ENCODE peak calls at places on chromosome 1, in six cellular contexts. One of them, this sample, is unnamed.

GRCh38 chr1:1788646-1789431 is 10.6 kb upstream of the NADK start:
- DNase-seq in WTC11: peak
- DNase-seq in GM12878: no peak
- DNase-seq in H1: no peak
- DNase-seq in K562: peak
- DNase-seq in HepG2: peak
- DNase-seq in this sample: peak

GRCh38 chr1:47338249-47339077 is 4.9 kb downstream of the CMPK1 start:
- DNase-seq in WTC11: no peak
- DNase-seq in K562: no peak
- DNase-seq in HepG2: no peak
- DNase-seq in GM12878: no peak
- DNase-seq in H1: no peak
- DNase-seq in this sample: no peak

GRCh38 chr1:229271448-229272120 is 673 bp downstream of the RAB4A start:
- DNase-seq in HepG2: peak
- DNase-seq in WTC11: no peak
- DNase-seq in K562: no peak
- DNase-seq in GM12878: no peak
- DNase-seq in H1: no peak
- DNase-seq in this sample: peak

GRCh38 chr1:214224605-214225354 is 56.2 kb upstream of the SMYD2 start:
- DNase-seq in H1: peak
- DNase-seq in GM12878: no peak
- DNase-seq in K562: no peak
- DNase-seq in HepG2: no peak
- DNase-seq in WTC11: no peak
- DNase-seq in this sample: peak

GRCh38 chr1:7590426-7590790 is 180.7 kb upstream of the VAMP3 start:
- DNase-seq in HepG2: no peak
- DNase-seq in K562: no peak
- DNase-seq in H1: no peak
- DNase-seq in GM12878: no peak
- DNase-seq in WTC11: no peak
- DNase-seq in this sample: no peak

GRCh38 chr1:247576514-247576913 is 11.6 kb upstream of the OR2G2 start:
- DNase-seq in GM12878: no peak
- DNase-seq in K562: no peak
- DNase-seq in HepG2: peak
- DNase-seq in H1: no peak
- DNase-seq in WTC11: no peak
- DNase-seq in this sample: peak

GRCh38 chr1:167476061-167476460 is 42.3 kb downstream of the CD247 start:
- DNase-seq in GM12878: no peak
- DNase-seq in K562: no peak
- DNase-seq in WTC11: no peak
- DNase-seq in H1: no peak
- DNase-seq in HepG2: no peak
- DNase-seq in this sample: no peak

GRCh38 chr1:155938220-155938627 is 3.2 kb upstream of the RXFP4 start:
- DNase-seq in K562: peak
- DNase-seq in HepG2: peak
- DNase-seq in GM12878: peak
- DNase-seq in WTC11: no peak
- DNase-seq in H1: no peak
- DNase-seq in this sample: peak

GRCh38 chr1:230517786-230518185 is 91.7 kb upstream of the PGBD5 start:
- DNase-seq in K562: no peak
- DNase-seq in H1: no peak
- DNase-seq in HepG2: no peak
- DNase-seq in GM12878: no peak
- DNase-seq in WTC11: peak
- DNase-seq in this sample: peak

GRCh38 chr1:152398812-152399698 is 15.0 kb downstream of the CRNN start:
- DNase-seq in HepG2: peak
- DNase-seq in H1: no peak
- DNase-seq in K562: no peak
- DNase-seq in GM12878: no peak
- DNase-seq in WTC11: no peak
- DNase-seq in this sample: peak

GRCh38 chr1:234941711-234942320 is 186.8 kb downstream of the TOMM20 start:
- DNase-seq in H1: no peak
- DNase-seq in GM12878: no peak
- DNase-seq in WTC11: no peak
- DNase-seq in HepG2: no peak
- DNase-seq in K562: no peak
- DNase-seq in this sample: no peak

GRCh38 chr1:229888157-229888556 is 178.9 kb upstream of the GALNT2 start:
- DNase-seq in H1: no peak
- DNase-seq in K562: no peak
- DNase-seq in HepG2: no peak
- DNase-seq in GM12878: no peak
- DNase-seq in WTC11: no peak
- DNase-seq in this sample: no peak

GRCh38 chr1:19220991-19221390 is 10.9 kb upstream of the UBR4 start:
- DNase-seq in WTC11: no peak
- DNase-seq in K562: no peak
- DNase-seq in H1: no peak
- DNase-seq in GM12878: no peak
- DNase-seq in HepG2: no peak
- DNase-seq in this sample: no peak

GRCh38 chr1:153773004-153773921 is 1.9 kb upstream of the SLC27A3 start:
- DNase-seq in GM12878: no peak
- DNase-seq in K562: no peak
- DNase-seq in H1: no peak
- DNase-seq in WTC11: no peak
- DNase-seq in HepG2: no peak
- DNase-seq in this sample: no peak

GRCh38 chr1:161941726-161942125 is 81.9 kb downstream of the OLFML2B start:
- DNase-seq in WTC11: no peak
- DNase-seq in GM12878: no peak
- DNase-seq in H1: no peak
- DNase-seq in K562: no peak
- DNase-seq in HepG2: no peak
- DNase-seq in this sample: no peak

GRCh38 chr1:223221686-223222085 is 78.6 kb upstream of the TLR5 start:
- DNase-seq in H1: no peak
- DNase-seq in HepG2: no peak
- DNase-seq in WTC11: no peak
- DNase-seq in GM12878: no peak
- DNase-seq in K562: no peak
- DNase-seq in this sample: no peak

GRCh38 chr1:100627018-100627716 is 89.2 kb downstream of the GPR88 start:
- DNase-seq in WTC11: no peak
- DNase-seq in HepG2: no peak
- DNase-seq in H1: no peak
- DNase-seq in GM12878: no peak
- DNase-seq in K562: no peak
- DNase-seq in this sample: no peak

GRCh38 chr1:39684313-39684664 is 6.9 kb downstream of the HPCAL4 start:
- DNase-seq in H1: no peak
- DNase-seq in HepG2: no peak
- DNase-seq in K562: no peak
- DNase-seq in GM12878: no peak
- DNase-seq in WTC11: no peak
- DNase-seq in this sample: no peak

GRCh38 chr1:7539772-7540175 is 231.3 kb upstream of the VAMP3 start:
- DNase-seq in K562: peak
- DNase-seq in WTC11: peak
- DNase-seq in HepG2: no peak
- DNase-seq in H1: peak
- DNase-seq in GM12878: no peak
- DNase-seq in this sample: peak

GRCh38 chr1:207804746-207805468 is 53.1 kb downstream of the CD46 start:
- DNase-seq in GM12878: no peak
- DNase-seq in HepG2: no peak
- DNase-seq in WTC11: no peak
- DNase-seq in K562: no peak
- DNase-seq in H1: no peak
- DNase-seq in this sample: no peak

GRCh38 chr1:96580920-96581319 is 140.7 kb upstream of the PTBP2 start:
- DNase-seq in HepG2: no peak
- DNase-seq in H1: peak
- DNase-seq in WTC11: peak
- DNase-seq in GM12878: no peak
- DNase-seq in K562: no peak
- DNase-seq in this sample: peak

GRCh38 chr1:26387447-26387846 is 14.9 kb upstream of the ZNF683 start:
- DNase-seq in WTC11: no peak
- DNase-seq in HepG2: peak
- DNase-seq in K562: peak
- DNase-seq in GM12878: no peak
- DNase-seq in H1: no peak
- DNase-seq in this sample: no peak

GRCh38 chr1:92901699-92902405 is 59.4 kb downstream of the DIPK1A start:
- DNase-seq in HepG2: no peak
- DNase-seq in H1: no peak
- DNase-seq in WTC11: no peak
- DNase-seq in K562: no peak
- DNase-seq in GM12878: no peak
- DNase-seq in this sample: no peak

GRCh38 chr1:159861218-159861617 is 1.2 kb downstream of the VSIG8 start:
- DNase-seq in GM12878: no peak
- DNase-seq in HepG2: no peak
- DNase-seq in WTC11: no peak
- DNase-seq in H1: no peak
- DNase-seq in K562: no peak
- DNase-seq in this sample: no peak

GRCh38 chr1:115492880-115493279 is 148.9 kb upstream of the VANGL1 start:
- DNase-seq in H1: no peak
- DNase-seq in HepG2: no peak
- DNase-seq in WTC11: no peak
- DNase-seq in K562: no peak
- DNase-seq in GM12878: no peak
- DNase-seq in this sample: no peak

GRCh38 chr1:53276902-53277281 is 38.6 kb upstream of the MAGOH start:
- DNase-seq in GM12878: no peak
- DNase-seq in H1: no peak
- DNase-seq in HepG2: no peak
- DNase-seq in WTC11: no peak
- DNase-seq in K562: no peak
- DNase-seq in this sample: no peak

GRCh38 chr1:53279556-53280160 is 41.3 kb upstream of the MAGOH start:
- DNase-seq in HepG2: no peak
- DNase-seq in K562: no peak
- DNase-seq in WTC11: no peak
- DNase-seq in H1: no peak
- DNase-seq in GM12878: no peak
- DNase-seq in this sample: no peak

GRCh38 chr1:53277326-53277725 is 39.0 kb upstream of the MAGOH start:
- DNase-seq in H1: no peak
- DNase-seq in WTC11: no peak
- DNase-seq in K562: no peak
- DNase-seq in HepG2: no peak
- DNase-seq in GM12878: no peak
- DNase-seq in this sample: no peak

GRCh38 chr1:53276153-53276901 is 38.0 kb upstream of the MAGOH start:
- DNase-seq in K562: no peak
- DNase-seq in WTC11: no peak
- DNase-seq in H1: no peak
- DNase-seq in HepG2: no peak
- DNase-seq in GM12878: no peak
- DNase-seq in this sample: no peak

DNA sequence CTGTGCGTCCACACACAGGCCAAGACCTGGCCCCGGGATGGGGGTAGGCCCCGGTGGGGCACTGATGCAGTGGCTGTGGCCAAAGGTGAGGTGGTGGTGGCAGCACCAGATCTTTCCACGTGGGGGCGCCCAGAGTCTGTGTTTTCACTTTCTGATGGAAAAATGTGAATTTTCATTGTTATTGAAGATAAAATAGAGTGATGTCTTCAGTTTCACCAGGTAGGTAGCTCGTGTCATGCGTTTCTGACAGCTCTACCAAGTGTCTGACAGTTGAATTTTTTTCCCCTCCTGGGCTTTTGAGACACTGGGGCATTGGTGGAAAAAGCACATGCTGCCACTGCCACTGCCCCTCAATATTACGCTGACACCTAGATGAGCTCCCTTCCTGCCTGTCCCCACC is 40.0 kb upstream of the MAGOH start:
- DNase-seq in H1: no peak
- DNase-seq in GM12878: no peak
- DNase-seq in K562: peak
- DNase-seq in HepG2: peak
- DNase-seq in WTC11: peak
- DNase-seq in this sample: peak
- TF ChIP-seq CREB1 in H1: no peak
- TF ChIP-seq CREB1 in GM12878: no peak
- TF ChIP-seq CREB1 in K562: no peak
- TF ChIP-seq CREB1 in HepG2: no peak
- TF ChIP-seq CREB1 in WTC11: no peak
- TF ChIP-seq CREB1 in this sample: no peak

GRCh38 chr1:205122489-205122882 is 708 bp upstream of the RBBP5 start:
- DNase-seq in H1: no peak
- DNase-seq in HepG2: no peak
- DNase-seq in K562: no peak
- DNase-seq in WTC11: no peak
- DNase-seq in GM12878: no peak
- DNase-seq in this sample: no peak
- TF ChIP-seq CTCF in H1: no peak
- TF ChIP-seq CTCF in HepG2: no peak
- TF ChIP-seq CTCF in K562: no peak
- TF ChIP-seq CTCF in WTC11: no peak
- TF ChIP-seq CTCF in GM12878: no peak
- TF ChIP-seq CTCF in this sample: no peak

GRCh38 chr1:157472959-157473358 is 79.4 kb downstream of the FCRL5 start:
- DNase-seq in K562: no peak
- DNase-seq in GM12878: no peak
- DNase-seq in WTC11: no peak
- DNase-seq in H1: no peak
- DNase-seq in HepG2: no peak
- DNase-seq in this sample: no peak
- TF ChIP-seq CREB1 in K562: no peak
- TF ChIP-seq CREB1 in GM12878: no peak
- TF ChIP-seq CREB1 in WTC11: no peak
- TF ChIP-seq CREB1 in H1: no peak
- TF ChIP-seq CREB1 in HepG2: no peak
- TF ChIP-seq CREB1 in this sample: no peak

GRCh38 chr1:198117267-198117666 is 39.5 kb upstream of the NEK7 start:
- DNase-seq in GM12878: no peak
- DNase-seq in HepG2: no peak
- DNase-seq in K562: no peak
- DNase-seq in H1: no peak
- DNase-seq in WTC11: no peak
- DNase-seq in this sample: no peak

GRCh38 chr1:198109316-198109715 is 47.5 kb upstream of the NEK7 start:
- DNase-seq in H1: no peak
- DNase-seq in HepG2: no peak
- DNase-seq in GM12878: no peak
- DNase-seq in WTC11: no peak
- DNase-seq in K562: no peak
- DNase-seq in this sample: no peak

GRCh38 chr1:198116469-198116868 is 40.3 kb upstream of the NEK7 start:
- DNase-seq in H1: no peak
- DNase-seq in GM12878: no peak
- DNase-seq in WTC11: no peak
- DNase-seq in HepG2: no peak
- DNase-seq in K562: no peak
- DNase-seq in this sample: no peak

GRCh38 chr1:198108646-198109045 is 48.2 kb upstream of the NEK7 start:
- DNase-seq in GM12878: no peak
- DNase-seq in HepG2: no peak
- DNase-seq in H1: no peak
- DNase-seq in K562: no peak
- DNase-seq in WTC11: no peak
- DNase-seq in this sample: no peak

GRCh38 chr1:198113302-198113701 is 43.5 kb upstream of the NEK7 start:
- DNase-seq in H1: no peak
- DNase-seq in K562: no peak
- DNase-seq in HepG2: no peak
- DNase-seq in GM12878: no peak
- DNase-seq in WTC11: no peak
- DNase-seq in this sample: no peak
- TF ChIP-seq CTCF in H1: no peak
- TF ChIP-seq CTCF in K562: no peak
- TF ChIP-seq CTCF in HepG2: no peak
- TF ChIP-seq CTCF in GM12878: no peak
- TF ChIP-seq CTCF in WTC11: no peak
- TF ChIP-seq CTCF in this sample: no peak